ENCODE peak calls at places on chromosomes 11 and 22, in seven cellular contexts. N is effector CD8-positive, alpha-beta T cell; R is activated CD4-positive, CD25-positive, alpha-beta regulatory T cell treated with anti-CD3 and anti-CD28 coated beads, Interleukin-2, amount 50 U/mL, for 72 hours; L is pancreas; U is fibroblast of lung; T is NCI-H1105; B is COLO829. G is an unnamed sample.

GRCh38 chr11:11486423-11486822 is 133.4 kb upstream of the CSNK2A3 start:
- DNase-seq in N (no peak), R (no peak), L (no peak), U (no peak), T (no peak), B (no peak), G (no peak)

GRCh38 chr11:6259638-6260019 is at the start of gene CCKBR:
- DNase-seq in N (peak), R (no peak), L (peak), U (no peak), T (peak), B (no peak), G (no peak)

GRCh38 chr11:133403900-133404299 is 128.4 kb downstream of the OPCML start:
- DNase-seq in N (no peak), R (no peak), L (no peak), U (no peak), T (no peak), B (no peak), G (no peak)

GRCh38 chr22:49983148-49984042 is 22.8 kb downstream of the PIM3 start:
- DNase-seq in N (no peak), R (peak), L (peak), U (no peak), T (no peak), B (no peak), G (peak)

GRCh38 chr11:12142179-12142578 is 31.8 kb downstream of the MICAL2 start:
- DNase-seq in N (no peak), R (no peak), L (no peak), U (no peak), T (no peak), B (no peak), G (no peak)

GRCh38 chr11:124920870-124921609 is 2.0 kb downstream of the HEPN1 start:
- DNase-seq in N (peak), R (peak), L (peak), U (peak), T (no peak), B (no peak), G (peak)

GRCh38 chr11:114185436-114185835 is 110.8 kb upstream of the NNMT start:
- DNase-seq in N (no peak), R (no peak), L (no peak), U (no peak), T (no peak), B (no peak), G (no peak)

GRCh38 chr22:21593406-21594232 is 26.1 kb downstream of the UBE2L3 start:
- DNase-seq in N (no peak), R (no peak), L (no peak), U (no peak), T (no peak), B (no peak), G (no peak)

GRCh38 chr11:83275888-83276641 is 10.1 kb downstream of the CCDC90B start:
- DNase-seq in N (no peak), R (no peak), L (no peak), U (no peak), T (no peak), B (no peak), G (no peak)

GRCh38 chr11:124788521-124788920 is 11.7 kb downstream of the MSANTD2 start:
- DNase-seq in N (no peak), R (no peak), L (no peak), U (peak), T (no peak), B (no peak), G (no peak)

GRCh38 chr11:119091083-119091650 is 6.5 kb downstream of the HMBS start:
- DNase-seq in N (no peak), R (no peak), L (no peak), U (no peak), T (no peak), B (no peak), G (no peak)

GRCh38 chr11:36622431-36623136 is 24.5 kb upstream of the RAG2 start:
- DNase-seq in N (no peak), R (no peak), L (no peak), U (peak), T (no peak), B (peak), G (no peak)

GRCh38 chr11:78683774-78684173 is 109.1 kb upstream of the NARS2 start:
- DNase-seq in N (no peak), R (no peak), L (no peak), U (no peak), T (no peak), B (no peak), G (no peak)

GRCh38 chr11:17076517-17077239 is 789 bp downstream of the RPS13 start:
- DNase-seq in N (no peak), R (no peak), L (no peak), U (peak), T (no peak), B (no peak), G (no peak)

GRCh38 chr11:86089659-86090058 is 20.8 kb upstream of the PICALM start:
- DNase-seq in N (no peak), R (no peak), L (no peak), U (peak), T (no peak), B (no peak), G (no peak)

GRCh38 chr11:3904228-3904627 is 48.8 kb downstream of the STIM1 start:
- DNase-seq in N (no peak), R (no peak), L (no peak), U (no peak), T (no peak), B (no peak), G (no peak)

GRCh38 chr11:69962152-69962551 is 116.0 kb upstream of the ANO1 start:
- DNase-seq in N (no peak), R (no peak), L (no peak), U (peak), T (no peak), B (no peak), G (no peak)

GRCh38 chr22:46122511-46122971 is 27.8 kb upstream of the PPARA start:
- DNase-seq in N (peak), R (peak), L (peak), U (no peak), T (no peak), B (peak), G (peak)

GRCh38 chr22:37569921-37570660 is 9.8 kb downstream of the LGALS2 start:
- DNase-seq in N (no peak), R (no peak), L (peak), U (no peak), T (no peak), B (no peak), G (no peak)

GRCh38 chr22:37500745-37501144 is 14.6 kb upstream of the MFNG start:
- DNase-seq in N (no peak), R (no peak), L (no peak), U (no peak), T (no peak), B (no peak), G (no peak)

GRCh38 chr11:74450318-74450717 is 17.0 kb downstream of the KCNE3 start:
- DNase-seq in N (no peak), R (no peak), L (no peak), U (no peak), T (no peak), B (no peak), G (no peak)

GRCh38 chr22:42994917-42995562 is 19.9 kb downstream of the PACSIN2 start:
- DNase-seq in N (no peak), R (no peak), L (peak), U (peak), T (no peak), B (peak), G (peak)

GRCh38 chr22:50282361-50283144 is 12.4 kb upstream of the MAPK11 start:
- DNase-seq in N (no peak), R (no peak), L (peak), U (peak), T (no peak), B (no peak), G (no peak)

GRCh38 chr11:2099523-2100316 is 39.5 kb downstream of the IGF2 start:
- DNase-seq in N (no peak), R (peak), L (peak), U (no peak), T (peak), B (no peak), G (no peak)

GRCh38 chr22:33811686-33812085 is 108.6 kb downstream of the LARGE1 start:
- DNase-seq in N (no peak), R (no peak), L (no peak), U (peak), T (no peak), B (no peak), G (peak)

GRCh38 chr22:35608088-35608487 is 9.0 kb downstream of the MB start:
- DNase-seq in N (no peak), R (no peak), L (no peak), U (peak), T (no peak), B (no peak), G (no peak)

GRCh38 chr22:36321797-36322601 is 65.8 kb downstream of the MYH9 start:
- DNase-seq in N (no peak), R (no peak), L (no peak), U (no peak), T (no peak), B (no peak), G (no peak)

GRCh38 chr11:121451178-121451981 is 734 bp upstream of the SORL1 start:
- DNase-seq in N (no peak), R (peak), L (no peak), U (no peak), T (no peak), B (no peak), G (no peak)

GRCh38 chr11:86624366-86624765 is 48.0 kb downstream of the ME3 start:
- DNase-seq in N (no peak), R (no peak), L (no peak), U (no peak), T (no peak), B (no peak), G (no peak)

GRCh38 chr11:16606784-16607674 is 131.4 kb upstream of the C11orf58 start:
- DNase-seq in N (no peak), R (no peak), L (peak), U (peak), T (peak), B (no peak), G (peak)